ENCODE peak calls at places on chromosomes 1 and 21, in nine cellular contexts. One of them, this sample, is unnamed.

GRCh38 chr1:16208270-16208987 is 4.0 kb downstream of the ARHGEF19 start:
- DNase-seq in IMR-90: peak; percentile 31
- DNase-seq in K562: peak; percentile 85
- DNase-seq in DND-41: no peak
- DNase-seq in fibroblast of lung: peak; percentile 52
- DNase-seq in mesenchymal stem cell: peak; percentile 36
- DNase-seq in neural progenitor cell: no peak
- DNase-seq in neuronal stem cell: no peak
- DNase-seq in mammary epithelial cell: no peak
- DNase-seq in this sample: no peak

GRCh38 chr1:89611721-89612120 is 21.2 kb upstream of the LRRC8C start:
- DNase-seq in IMR-90: no peak
- DNase-seq in K562: no peak
- DNase-seq in mammary epithelial cell: no peak
- DNase-seq in fibroblast of lung: no peak
- DNase-seq in neuronal stem cell: no peak
- DNase-seq in mesenchymal stem cell: no peak
- DNase-seq in neural progenitor cell: no peak
- DNase-seq in DND-41: no peak
- DNase-seq in this sample: no peak

GRCh38 chr1:19799877-19800804 is at the start of gene TMCO4:
- DNase-seq in fibroblast of lung: peak; percentile 90
- DNase-seq in DND-41: peak; percentile 26
- DNase-seq in neural progenitor cell: peak; percentile 57
- DNase-seq in K562: no peak
- DNase-seq in IMR-90: peak; percentile 88
- DNase-seq in mammary epithelial cell: peak; percentile 50
- DNase-seq in mesenchymal stem cell: peak; percentile 92
- DNase-seq in neuronal stem cell: no peak
- DNase-seq in this sample: peak; percentile 37

GRCh38 chr1:112501810-112502641 is 6.7 kb upstream of the WNT2B start:
- DNase-seq in neural progenitor cell: peak; percentile 84
- DNase-seq in IMR-90: peak; percentile 54
- DNase-seq in mammary epithelial cell: peak; percentile 69
- DNase-seq in neuronal stem cell: peak; percentile 57
- DNase-seq in K562: peak; percentile 62
- DNase-seq in DND-41: no peak
- DNase-seq in fibroblast of lung: peak; percentile 62
- DNase-seq in mesenchymal stem cell: peak; percentile 77
- DNase-seq in this sample: no peak

GRCh38 chr1:81432089-81432488 is 368.6 kb upstream of the ADGRL2 start:
- DNase-seq in neural progenitor cell: peak; percentile 51
- DNase-seq in neuronal stem cell: no peak
- DNase-seq in K562: no peak
- DNase-seq in IMR-90: no peak
- DNase-seq in DND-41: no peak
- DNase-seq in mammary epithelial cell: no peak
- DNase-seq in mesenchymal stem cell: peak; percentile 91
- DNase-seq in fibroblast of lung: no peak
- DNase-seq in this sample: no peak

GRCh38 chr21:41641821-41642368 is 125.0 kb downstream of the RIPK4 start:
- DNase-seq in DND-41: no peak
- DNase-seq in neuronal stem cell: no peak
- DNase-seq in fibroblast of lung: peak; percentile 93
- DNase-seq in mammary epithelial cell: peak; percentile 97
- DNase-seq in neural progenitor cell: peak; percentile 24
- DNase-seq in K562: no peak
- DNase-seq in mesenchymal stem cell: peak; percentile 76
- DNase-seq in IMR-90: peak; percentile 94
- DNase-seq in this sample: no peak

GRCh38 chr1:228000836-228001563 is 5.8 kb upstream of the WNT3A start:
- DNase-seq in fibroblast of lung: no peak
- DNase-seq in neural progenitor cell: no peak
- DNase-seq in K562: no peak
- DNase-seq in mesenchymal stem cell: no peak
- DNase-seq in DND-41: no peak
- DNase-seq in mammary epithelial cell: no peak
- DNase-seq in neuronal stem cell: no peak
- DNase-seq in IMR-90: no peak
- DNase-seq in this sample: no peak

GRCh38 chr1:107480548-107480947 is 339.7 kb downstream of the NTNG1 start:
- DNase-seq in neuronal stem cell: no peak
- DNase-seq in K562: no peak
- DNase-seq in mesenchymal stem cell: no peak
- DNase-seq in mammary epithelial cell: no peak
- DNase-seq in fibroblast of lung: peak; percentile 38
- DNase-seq in neural progenitor cell: no peak
- DNase-seq in IMR-90: no peak
- DNase-seq in DND-41: no peak
- DNase-seq in this sample: peak; percentile 11

GRCh38 chr1:225876900-225877510 is 5.2 kb downstream of the TMEM63A start:
- DNase-seq in mesenchymal stem cell: no peak
- DNase-seq in neuronal stem cell: no peak
- DNase-seq in fibroblast of lung: no peak
- DNase-seq in IMR-90: no peak
- DNase-seq in neural progenitor cell: no peak
- DNase-seq in mammary epithelial cell: no peak
- DNase-seq in K562: no peak
- DNase-seq in DND-41: no peak
- DNase-seq in this sample: no peak

GRCh38 chr1:225875044-225875822 is 6.9 kb downstream of the TMEM63A start:
- DNase-seq in mesenchymal stem cell: no peak
- DNase-seq in neural progenitor cell: no peak
- DNase-seq in neuronal stem cell: no peak
- DNase-seq in mammary epithelial cell: peak; percentile 82
- DNase-seq in DND-41: no peak
- DNase-seq in IMR-90: no peak
- DNase-seq in fibroblast of lung: no peak
- DNase-seq in K562: no peak
- DNase-seq in this sample: no peak

GRCh38 chr1:225873281-225873850 is 8.8 kb downstream of the TMEM63A start:
- DNase-seq in mesenchymal stem cell: no peak
- DNase-seq in fibroblast of lung: no peak
- DNase-seq in DND-41: no peak
- DNase-seq in neuronal stem cell: no peak
- DNase-seq in mammary epithelial cell: no peak
- DNase-seq in neural progenitor cell: no peak
- DNase-seq in K562: no peak
- DNase-seq in IMR-90: no peak
- DNase-seq in this sample: no peak

GRCh38 chr1:225872075-225872430 is 10.1 kb downstream of the TMEM63A start:
- DNase-seq in DND-41: no peak
- DNase-seq in mammary epithelial cell: no peak
- DNase-seq in neuronal stem cell: no peak
- DNase-seq in K562: no peak
- DNase-seq in neural progenitor cell: no peak
- DNase-seq in fibroblast of lung: no peak
- DNase-seq in mesenchymal stem cell: no peak
- DNase-seq in IMR-90: peak; percentile 27
- DNase-seq in this sample: no peak

DNA sequence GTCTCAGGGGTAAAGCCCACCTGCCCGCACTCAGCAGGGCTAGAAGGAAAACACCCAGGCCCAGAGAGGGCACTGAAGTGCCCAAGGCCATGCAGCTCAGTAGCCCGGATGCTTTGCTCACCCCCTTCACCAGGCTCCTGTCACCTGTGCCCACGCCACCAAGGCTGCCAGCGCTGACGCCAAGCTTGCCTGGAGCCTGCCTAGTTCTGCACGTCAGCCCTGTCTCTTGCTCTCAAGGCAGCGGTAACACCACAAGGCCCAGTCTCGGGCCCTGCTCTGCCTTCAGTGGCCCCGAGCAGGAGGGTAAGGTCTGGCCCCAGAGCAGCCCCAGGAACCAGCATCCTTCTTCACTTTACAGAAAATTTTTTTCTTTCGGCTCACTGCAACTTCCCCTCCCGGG is 7.7 kb downstream of the TMEM63A start:
- DNase-seq in mammary epithelial cell: no peak
- DNase-seq in mesenchymal stem cell: no peak
- DNase-seq in neural progenitor cell: no peak
- DNase-seq in IMR-90: no peak
- DNase-seq in neuronal stem cell: no peak
- DNase-seq in DND-41: no peak
- DNase-seq in fibroblast of lung: no peak
- DNase-seq in K562: no peak
- DNase-seq in this sample: no peak
- H3K36me3 ChIP-seq in mammary epithelial cell: peaks cover 3% of the 10 kb centered on the region
- H3K36me3 ChIP-seq in mesenchymal stem cell: peaks cover 60% of the 10 kb centered on the region
- H3K36me3 ChIP-seq in neural progenitor cell: no peaks in the 10 kb centered on the region
- H3K36me3 ChIP-seq in IMR-90: peaks cover 38% of the 10 kb centered on the region
- H3K36me3 ChIP-seq in neuronal stem cell: peaks cover 41% of the 10 kb centered on the region
- H3K36me3 ChIP-seq in DND-41: peaks cover 10% of the 10 kb centered on the region
- H3K36me3 ChIP-seq in fibroblast of lung: peaks cover 16% of the 10 kb centered on the region
- H3K36me3 ChIP-seq in K562: peaks cover 86% of the 10 kb centered on the region
- H3K36me3 ChIP-seq in this sample: peaks cover 40% of the 10 kb centered on the region

GRCh38 chr21:38887062-38887686 is 81.4 kb downstream of the ETS2 start:
- DNase-seq in K562: no peak
- DNase-seq in mammary epithelial cell: no peak
- DNase-seq in fibroblast of lung: no peak
- DNase-seq in neuronal stem cell: no peak
- DNase-seq in mesenchymal stem cell: no peak
- DNase-seq in neural progenitor cell: no peak
- DNase-seq in DND-41: no peak
- DNase-seq in IMR-90: no peak
- DNase-seq in this sample: no peak

GRCh38 chr21:38880578-38880966 is 74.8 kb downstream of the ETS2 start:
- DNase-seq in fibroblast of lung: no peak
- DNase-seq in K562: no peak
- DNase-seq in mammary epithelial cell: no peak
- DNase-seq in IMR-90: no peak
- DNase-seq in neuronal stem cell: no peak
- DNase-seq in mesenchymal stem cell: no peak
- DNase-seq in neural progenitor cell: no peak
- DNase-seq in DND-41: no peak
- DNase-seq in this sample: no peak

GRCh38 chr21:38881041-38881570 is 75.4 kb downstream of the ETS2 start:
- DNase-seq in fibroblast of lung: no peak
- DNase-seq in mammary epithelial cell: no peak
- DNase-seq in mesenchymal stem cell: no peak
- DNase-seq in DND-41: no peak
- DNase-seq in K562: no peak
- DNase-seq in neuronal stem cell: no peak
- DNase-seq in neural progenitor cell: no peak
- DNase-seq in IMR-90: no peak
- DNase-seq in this sample: no peak

GRCh38 chr21:38879912-38880577 is 74.3 kb downstream of the ETS2 start:
- DNase-seq in IMR-90: no peak
- DNase-seq in neural progenitor cell: no peak
- DNase-seq in neuronal stem cell: no peak
- DNase-seq in mesenchymal stem cell: peak; percentile 37
- DNase-seq in fibroblast of lung: no peak
- DNase-seq in mammary epithelial cell: no peak
- DNase-seq in K562: no peak
- DNase-seq in DND-41: no peak
- DNase-seq in this sample: no peak

GRCh38 chr21:38883142-38883541 is 77.4 kb downstream of the ETS2 start:
- DNase-seq in DND-41: no peak
- DNase-seq in neuronal stem cell: no peak
- DNase-seq in neural progenitor cell: no peak
- DNase-seq in mesenchymal stem cell: no peak
- DNase-seq in fibroblast of lung: no peak
- DNase-seq in mammary epithelial cell: no peak
- DNase-seq in K562: no peak
- DNase-seq in IMR-90: no peak
- DNase-seq in this sample: no peak
- H3K9me3 ChIP-seq in DND-41: peaks cover 43% of the 10 kb centered on the region
- H3K9me3 ChIP-seq in neuronal stem cell: peaks cover 8% of the 10 kb centered on the region
- H3K9me3 ChIP-seq in neural progenitor cell: peaks cover 4% of the 10 kb centered on the region
- H3K9me3 ChIP-seq in mesenchymal stem cell: peaks cover 59% of the 10 kb centered on the region
- H3K9me3 ChIP-seq in fibroblast of lung: no peaks in the 10 kb centered on the region
- H3K9me3 ChIP-seq in mammary epithelial cell: peaks cover 3% of the 10 kb centered on the region
- H3K9me3 ChIP-seq in K562: no peaks in the 10 kb centered on the region
- H3K9me3 ChIP-seq in IMR-90: peaks cover 12% of the 10 kb centered on the region
- H3K9me3 ChIP-seq in this sample: peaks cover 27% of the 10 kb centered on the region

GRCh38 chr1:32454726-32455125 is 10.1 kb upstream of the ZBTB8B start:
- DNase-seq in mammary epithelial cell: peak; percentile 30
- DNase-seq in neural progenitor cell: peak; percentile 82
- DNase-seq in fibroblast of lung: peak; percentile 26
- DNase-seq in K562: no peak
- DNase-seq in mesenchymal stem cell: no peak
- DNase-seq in neuronal stem cell: no peak
- DNase-seq in DND-41: no peak
- DNase-seq in IMR-90: no peak
- DNase-seq in this sample: no peak
- H2AFZ ChIP-seq in mammary epithelial cell: no peak overlapping the region
- H2AFZ ChIP-seq in neural progenitor cell: no peak overlapping the region
- H2AFZ ChIP-seq in fibroblast of lung: no peak overlapping the region
- H2AFZ ChIP-seq in K562: no peak overlapping the region
- H2AFZ ChIP-seq in mesenchymal stem cell: no peak overlapping the region
- H2AFZ ChIP-seq in neuronal stem cell: no peak overlapping the region
- H2AFZ ChIP-seq in DND-41: no peak overlapping the region
- H2AFZ ChIP-seq in IMR-90: no peak overlapping the region
- H2AFZ ChIP-seq in this sample: no peak overlapping the region

GRCh38 chr21:44328242-44328895 is 10.8 kb downstream of the CFAP410 start:
- DNase-seq in mammary epithelial cell: no peak
- DNase-seq in neuronal stem cell: no peak
- DNase-seq in neural progenitor cell: no peak
- DNase-seq in mesenchymal stem cell: no peak
- DNase-seq in DND-41: no peak
- DNase-seq in IMR-90: no peak
- DNase-seq in fibroblast of lung: no peak
- DNase-seq in K562: no peak
- DNase-seq in this sample: no peak

GRCh38 chr21:44329086-44329889 is 9.9 kb downstream of the CFAP410 start:
- DNase-seq in IMR-90: no peak
- DNase-seq in mesenchymal stem cell: no peak
- DNase-seq in DND-41: no peak
- DNase-seq in K562: no peak
- DNase-seq in mammary epithelial cell: no peak
- DNase-seq in neural progenitor cell: no peak
- DNase-seq in neuronal stem cell: no peak
- DNase-seq in fibroblast of lung: no peak
- DNase-seq in this sample: no peak

GRCh38 chr21:44326716-44327602 is 12.2 kb downstream of the CFAP410 start:
- DNase-seq in mammary epithelial cell: no peak
- DNase-seq in IMR-90: no peak
- DNase-seq in neural progenitor cell: no peak
- DNase-seq in fibroblast of lung: no peak
- DNase-seq in K562: no peak
- DNase-seq in DND-41: no peak
- DNase-seq in neuronal stem cell: no peak
- DNase-seq in mesenchymal stem cell: no peak
- DNase-seq in this sample: no peak

GRCh38 chr21:44326272-44326647 is 12.9 kb downstream of the CFAP410 start:
- DNase-seq in mesenchymal stem cell: no peak
- DNase-seq in fibroblast of lung: no peak
- DNase-seq in mammary epithelial cell: no peak
- DNase-seq in IMR-90: no peak
- DNase-seq in neuronal stem cell: no peak
- DNase-seq in K562: no peak
- DNase-seq in neural progenitor cell: no peak
- DNase-seq in DND-41: no peak
- DNase-seq in this sample: no peak

DNA sequence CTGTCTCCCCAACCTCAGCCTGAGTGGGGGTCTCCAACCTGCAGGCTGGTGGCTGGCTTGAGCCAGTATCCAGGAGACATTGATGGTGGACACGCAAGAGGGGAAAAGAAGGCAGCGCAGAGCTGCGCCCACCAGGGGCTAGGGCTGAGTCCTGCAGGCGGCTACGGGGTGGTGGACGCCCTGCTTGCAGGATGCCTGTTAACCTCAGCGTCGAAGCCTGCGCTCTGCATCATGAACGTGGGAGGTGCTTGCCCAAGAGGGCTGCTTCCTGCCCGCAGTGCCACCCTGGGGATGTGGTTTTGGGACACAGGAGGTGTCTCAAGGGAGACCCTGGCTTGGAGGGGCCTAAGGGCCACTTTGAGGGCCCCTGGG is 11.6 kb downstream of the CFAP410 start:
- DNase-seq in DND-41: no peak
- DNase-seq in fibroblast of lung: no peak
- DNase-seq in neuronal stem cell: no peak
- DNase-seq in mesenchymal stem cell: no peak
- DNase-seq in K562: no peak
- DNase-seq in mammary epithelial cell: no peak
- DNase-seq in IMR-90: no peak
- DNase-seq in neural progenitor cell: no peak
- DNase-seq in this sample: no peak
- H3K36me3 ChIP-seq in DND-41: peaks cover 71% of the 10 kb centered on the region
- H3K36me3 ChIP-seq in fibroblast of lung: peaks cover 19% of the 10 kb centered on the region
- H3K36me3 ChIP-seq in neuronal stem cell: peaks cover 48% of the 10 kb centered on the region
- H3K36me3 ChIP-seq in mesenchymal stem cell: peaks cover 41% of the 10 kb centered on the region
- H3K36me3 ChIP-seq in K562: peaks cover 43% of the 10 kb centered on the region
- H3K36me3 ChIP-seq in mammary epithelial cell: peaks cover 5% of the 10 kb centered on the region
- H3K36me3 ChIP-seq in IMR-90: peaks cover 41% of the 10 kb centered on the region
- H3K36me3 ChIP-seq in neural progenitor cell: no peaks in the 10 kb centered on the region
- H3K36me3 ChIP-seq in this sample: peaks cover 31% of the 10 kb centered on the region

This sample was measured in OCI-LY7.